ENCODE peak calls at places on chromosome 18, in four cellular contexts. G is HCT116, X is IMR-90, W is HepG2. J is an unnamed sample.

GRCh38 chr18:23226930-23227728 is 91.8 kb downstream of the CABLES1 start:
- DNase-seq in G (no peak), X (peak), W (no peak), J (no peak)

GRCh38 chr18:26267350-26267749 is 41.1 kb downstream of the TAF4B start:
- DNase-seq in W (no peak), X (no peak), G (no peak), J (no peak)

GRCh38 chr18:23071285-23071684 is 64.0 kb upstream of the CABLES1 start:
- DNase-seq in W (no peak), G (no peak), X (peak), J (no peak)

GRCh38 chr18:49875783-49876182 is 62.5 kb upstream of the ACAA2 start:
- DNase-seq in G (no peak), W (no peak), X (no peak), J (no peak)

GRCh38 chr18:57447154-57447621 is 12.0 kb downstream of the ONECUT2 start:
- DNase-seq in X (peak), W (no peak), G (no peak), J (peak)

GRCh38 chr18:33157893-33158292 is 282.6 kb downstream of the CCDC178 start:
- DNase-seq in G (no peak), W (no peak), X (no peak), J (no peak)

GRCh38 chr18:58041633-58042032 is 2.4 kb upstream of the NEDD4L start:
- DNase-seq in X (no peak), W (peak), G (no peak), J (no peak)

GRCh38 chr18:10210077-10210476 is 244.4 kb upstream of the APCDD1 start:
- DNase-seq in X (no peak), G (no peak), W (no peak), J (peak)

GRCh38 chr18:7414459-7414858 is 152.7 kb upstream of the PTPRM start:
- DNase-seq in W (no peak), X (no peak), G (no peak), J (no peak)

GRCh38 chr18:52992041-52992440 is 652.0 kb downstream of the DCC start:
- DNase-seq in W (peak), X (no peak), G (no peak), J (peak)

GRCh38 chr18:56740645-56741044 is 89.5 kb downstream of the WDR7 start:
- DNase-seq in G (no peak), W (no peak), X (no peak), J (no peak)

GRCh38 chr18:5284808-5285207 is 10.7 kb downstream of the ZBTB14 start:
- DNase-seq in W (no peak), X (peak), G (no peak), J (no peak)

GRCh38 chr18:31760695-31761094 is at the start of gene SLC25A52:
- DNase-seq in X (no peak), G (no peak), W (no peak), J (no peak)

GRCh38 chr18:56823986-56824385 is 172.8 kb downstream of the WDR7 start:
- DNase-seq in W (no peak), X (no peak), G (no peak), J (no peak)

GRCh38 chr18:36307513-36307912 is 10.0 kb downstream of the FHOD3 start:
- DNase-seq in G (no peak), W (no peak), X (peak), J (no peak)

GRCh38 chr18:25125670-25126069 is 226.3 kb downstream of the ZNF521 start:
- DNase-seq in W (no peak), X (peak), G (no peak), J (no peak)

GRCh38 chr18:57839942-57840381 is 36.8 kb upstream of the ATP8B1 start:
- DNase-seq in W (no peak), G (no peak), X (peak), J (no peak)

GRCh38 chr18:70082430-70082829 is 123.1 kb downstream of the RTTN start:
- DNase-seq in G (no peak), X (no peak), W (no peak), J (no peak)

GRCh38 chr18:45457933-45458332 is 157.3 kb upstream of the SLC14A2 start:
- DNase-seq in X (no peak), W (no peak), G (no peak), J (peak)

GRCh38 chr18:51196116-51196810 is 1.2 kb downstream of the MEX3C start:
- DNase-seq in X (peak), G (no peak), W (no peak), J (peak)

GRCh38 chr18:61901334-61901986 is 8.7 kb upstream of the RNF152 start:
- DNase-seq in W (peak), X (peak), G (peak), J (peak)

DNA sequence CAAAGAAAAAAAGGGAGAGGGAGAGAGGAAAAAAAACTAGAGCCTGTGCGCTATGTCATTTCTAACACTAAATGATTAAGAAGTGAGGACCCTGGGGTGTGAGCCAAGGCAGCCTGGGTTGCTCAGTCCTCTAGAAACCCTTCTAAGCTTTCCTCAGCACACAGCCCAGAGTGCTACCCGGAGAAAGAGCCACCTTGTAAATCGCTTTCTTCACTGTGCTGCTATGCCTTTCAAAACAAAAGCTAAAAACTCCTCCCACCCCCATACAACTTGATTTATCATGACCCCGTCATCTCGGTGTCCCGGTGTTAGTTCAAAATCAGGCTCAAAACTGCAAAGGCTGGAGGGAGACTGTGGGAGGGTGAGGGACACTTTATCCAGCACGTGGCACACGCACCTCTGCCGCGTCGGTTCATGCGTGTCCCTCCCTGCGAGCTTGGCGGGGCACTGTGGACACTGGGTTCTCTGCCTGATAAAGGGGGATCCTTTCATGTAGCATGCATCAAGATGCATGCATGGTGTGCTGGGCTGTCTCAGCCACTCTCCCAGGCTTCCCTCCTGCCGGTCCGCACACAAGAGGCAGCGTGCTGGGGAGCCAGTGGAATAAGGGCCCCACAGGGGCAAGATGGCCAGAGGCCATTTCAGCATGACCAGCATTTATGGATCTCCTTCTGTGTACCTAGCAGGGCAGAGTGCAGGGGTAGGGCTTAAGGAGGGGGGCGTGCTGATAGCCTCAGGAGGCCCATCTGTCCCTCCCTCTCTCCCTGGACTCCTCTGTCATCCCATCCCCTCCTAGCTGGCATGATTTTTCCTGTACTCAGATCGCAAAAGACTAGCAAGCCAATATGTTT is 170.4 kb downstream of the SMAD7 start:
- DNase-seq in X (peak), W (no peak), G (no peak), J (no peak)
- H3K9ac ChIP-seq in X (peak), W (peak), G (no peak), J (no peak)

GRCh38 chr18:63316612-63317555 is 2.7 kb downstream of the BCL2 start:
- DNase-seq in W (no peak), G (no peak), X (no peak), J (no peak)

GRCh38 chr18:63317982-63318881 is 1.3 kb downstream of the BCL2 start:
- DNase-seq in X (no peak), W (no peak), G (no peak), J (peak)

GRCh38 chr18:63315879-63316278 is 3.7 kb downstream of the BCL2 start:
- DNase-seq in W (no peak), X (no peak), G (no peak), J (no peak)

GRCh38 chr18:63318882-63319382 is 637 bp downstream of the BCL2 start:
- DNase-seq in X (no peak), W (no peak), G (no peak), J (no peak)

GRCh38 chr18:63317556-63317946 is 2.0 kb downstream of the BCL2 start:
- DNase-seq in G (no peak), X (no peak), W (no peak), J (no peak)
- H3K9ac ChIP-seq in G (no peak), X (no peak), W (no peak), J (no peak)

GRCh38 chr18:2846638-2847340 is at the start of gene EMILIN2:
- DNase-seq in W (no peak), G (no peak), X (peak), J (peak)
- H3K9ac ChIP-seq in W (no peak), G (peak), X (no peak), J (no peak)

DNA sequence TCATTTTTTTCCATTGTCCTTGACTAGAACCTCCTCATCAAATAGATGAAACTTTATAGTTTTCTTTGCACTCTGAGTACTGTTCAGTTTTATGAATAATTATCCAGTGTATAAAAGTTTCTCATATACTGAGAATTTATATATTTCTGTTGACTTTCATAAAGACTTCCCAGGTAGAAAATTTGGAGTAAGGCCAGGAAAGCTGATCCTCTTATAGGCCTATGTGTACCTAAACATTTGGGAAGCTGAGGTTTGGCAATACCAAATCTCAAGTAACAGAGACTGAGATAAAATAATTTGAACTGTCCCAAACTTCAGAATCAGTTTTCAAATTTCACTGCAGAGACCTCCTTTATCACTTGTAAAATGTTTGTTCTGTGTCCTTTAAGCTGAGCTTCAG is 43.4 kb downstream of the CCDC102B start:
- DNase-seq in X (no peak), W (no peak), G (no peak), J (no peak)
- H3K9ac ChIP-seq in X (no peak), W (no peak), G (no peak), J (no peak)

DNA sequence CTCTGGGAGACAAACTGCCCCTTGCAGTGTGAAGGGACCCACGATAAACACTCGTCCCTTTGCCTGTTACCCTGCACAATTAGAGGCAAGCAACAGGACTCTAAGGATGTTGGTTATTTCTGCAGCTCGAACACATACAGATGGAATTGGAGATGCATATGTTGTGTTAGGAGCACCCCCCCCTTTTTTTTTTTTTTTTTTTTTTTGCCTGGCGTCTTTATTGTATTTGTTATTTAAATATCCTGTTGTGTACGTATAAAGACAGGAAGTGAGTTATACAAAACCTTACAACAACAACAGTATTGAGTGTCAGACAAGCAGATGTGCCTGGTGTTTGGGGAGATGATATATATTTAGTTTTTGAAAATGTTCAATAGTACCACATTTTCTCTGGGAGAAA is 23.0 kb upstream of the ZNF516 start:
- DNase-seq in W (no peak), G (no peak), X (peak), J (peak)
- H3K9ac ChIP-seq in W (no peak), G (no peak), X (peak), J (no peak)

DNA sequence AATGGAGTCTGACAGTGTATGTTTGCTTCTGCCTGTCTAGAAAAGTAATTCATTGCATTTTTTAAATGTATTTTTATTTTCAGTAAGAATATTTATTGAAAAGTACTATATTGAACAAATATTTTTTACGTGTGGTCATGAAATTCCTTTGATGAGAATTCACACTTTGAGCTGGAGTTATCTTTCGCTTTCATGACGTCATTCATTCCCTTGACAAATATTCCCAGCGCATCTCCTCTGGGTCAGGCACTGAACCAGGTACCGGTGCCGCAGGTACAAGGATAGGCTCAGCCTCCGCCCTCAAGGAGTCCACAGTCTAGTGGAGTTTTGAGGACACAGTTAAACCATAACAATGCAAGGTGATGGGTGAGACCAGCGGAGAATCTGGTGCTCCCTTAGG is 60.2 kb downstream of the GNAL start:
- DNase-seq in G (no peak), W (no peak), X (no peak), J (no peak)
- H3K9ac ChIP-seq in G (no peak), W (no peak), X (no peak), J (no peak)